ENCODE peak calls at places on chromosomes 7 and 10, in six cellular contexts. One of them, this sample, is unnamed.

GRCh38 chr7:28130277-28130676 is 50.3 kb downstream of the JAZF1 start:
- DNase-seq in IMR-90: peak
- DNase-seq in A549: no peak
- DNase-seq in uterus: peak
- DNase-seq in ovary: no peak
- DNase-seq in erythroblast: no peak
- DNase-seq in this sample: no peak

GRCh38 chr10:22630229-22631174 is 83.9 kb downstream of the PIP4K2A start:
- DNase-seq in IMR-90: peak
- DNase-seq in A549: no peak
- DNase-seq in uterus: no peak
- DNase-seq in ovary: no peak
- DNase-seq in erythroblast: peak
- DNase-seq in this sample: no peak

GRCh38 chr7:19674266-19674960 is 34.4 kb downstream of the POLR1F start:
- DNase-seq in IMR-90: no peak
- DNase-seq in A549: no peak
- DNase-seq in uterus: no peak
- DNase-seq in ovary: no peak
- DNase-seq in erythroblast: no peak
- DNase-seq in this sample: no peak

GRCh38 chr7:71925663-71926062 is 486.5 kb downstream of the CALN1 start:
- DNase-seq in IMR-90: no peak
- DNase-seq in A549: no peak
- DNase-seq in uterus: no peak
- DNase-seq in ovary: no peak
- DNase-seq in erythroblast: no peak
- DNase-seq in this sample: no peak

GRCh38 chr10:102268333-102268999 is 23.1 kb downstream of the GBF1 start:
- DNase-seq in IMR-90: peak
- DNase-seq in A549: no peak
- DNase-seq in uterus: no peak
- DNase-seq in ovary: no peak
- DNase-seq in erythroblast: peak
- DNase-seq in this sample: no peak

GRCh38 chr7:26619348-26619747 is 245.0 kb downstream of the SKAP2 start:
- DNase-seq in IMR-90: no peak
- DNase-seq in A549: no peak
- DNase-seq in uterus: no peak
- DNase-seq in ovary: no peak
- DNase-seq in erythroblast: no peak
- DNase-seq in this sample: no peak

GRCh38 chr10:124916098-124916584 is 25.8 kb upstream of the ZRANB1 start:
- DNase-seq in IMR-90: peak
- DNase-seq in A549: peak
- DNase-seq in uterus: no peak
- DNase-seq in ovary: no peak
- DNase-seq in erythroblast: peak
- DNase-seq in this sample: no peak

GRCh38 chr7:157612664-157613561 is 276.1 kb downstream of the DNAJB6 start:
- DNase-seq in IMR-90: no peak
- DNase-seq in A549: no peak
- DNase-seq in uterus: no peak
- DNase-seq in ovary: peak
- DNase-seq in erythroblast: no peak
- DNase-seq in this sample: no peak

GRCh38 chr7:86991844-86992243 is 67.6 kb downstream of the ELAPOR2 start:
- DNase-seq in IMR-90: no peak
- DNase-seq in A549: no peak
- DNase-seq in uterus: no peak
- DNase-seq in ovary: no peak
- DNase-seq in erythroblast: no peak
- DNase-seq in this sample: no peak

GRCh38 chr7:128188396-128189230 is 52.5 kb upstream of the LEP start:
- DNase-seq in IMR-90: no peak
- DNase-seq in A549: no peak
- DNase-seq in uterus: peak
- DNase-seq in ovary: no peak
- DNase-seq in erythroblast: no peak
- DNase-seq in this sample: no peak

GRCh38 chr10:93254180-93254847 is 180.6 kb downstream of the CYP26A1 start:
- DNase-seq in IMR-90: no peak
- DNase-seq in A549: no peak
- DNase-seq in uterus: no peak
- DNase-seq in ovary: no peak
- DNase-seq in erythroblast: no peak
- DNase-seq in this sample: no peak

GRCh38 chr10:30185916-30186315 is 126.5 kb upstream of the JCAD start:
- DNase-seq in IMR-90: peak
- DNase-seq in A549: no peak
- DNase-seq in uterus: no peak
- DNase-seq in ovary: no peak
- DNase-seq in erythroblast: no peak
- DNase-seq in this sample: peak

GRCh38 chr7:22052221-22052639 is 106.5 kb upstream of the CDCA7L start:
- DNase-seq in IMR-90: no peak
- DNase-seq in A549: no peak
- DNase-seq in uterus: no peak
- DNase-seq in ovary: no peak
- DNase-seq in erythroblast: no peak
- DNase-seq in this sample: no peak

GRCh38 chr10:94092848-94093247 is 99.1 kb downstream of the PLCE1 start:
- DNase-seq in IMR-90: peak
- DNase-seq in A549: no peak
- DNase-seq in uterus: peak
- DNase-seq in ovary: no peak
- DNase-seq in erythroblast: no peak
- DNase-seq in this sample: no peak

GRCh38 chr10:101066146-101066889 is 4.5 kb downstream of the KAZALD1 start:
- DNase-seq in IMR-90: peak
- DNase-seq in A549: peak
- DNase-seq in uterus: peak
- DNase-seq in ovary: peak
- DNase-seq in erythroblast: peak
- DNase-seq in this sample: peak

GRCh38 chr10:43111101-43111500 is 27.1 kb upstream of the CSGALNACT2 start:
- DNase-seq in IMR-90: no peak
- DNase-seq in A549: no peak
- DNase-seq in uterus: no peak
- DNase-seq in ovary: no peak
- DNase-seq in erythroblast: no peak
- DNase-seq in this sample: no peak

GRCh38 chr10:128124813-128125403 is 1.3 kb downstream of the MKI67 start:
- DNase-seq in IMR-90: no peak
- DNase-seq in A549: peak
- DNase-seq in uterus: no peak
- DNase-seq in ovary: no peak
- DNase-seq in erythroblast: peak
- DNase-seq in this sample: no peak

GRCh38 chr10:132713421-132714095 is 72.4 kb downstream of the NKX6-2 start:
- DNase-seq in IMR-90: no peak
- DNase-seq in A549: no peak
- DNase-seq in uterus: no peak
- DNase-seq in ovary: no peak
- DNase-seq in erythroblast: no peak
- DNase-seq in this sample: no peak

GRCh38 chr10:125375210-125375609 is 214.8 kb upstream of the CTBP2 start:
- DNase-seq in IMR-90: peak
- DNase-seq in A549: no peak
- DNase-seq in uterus: no peak
- DNase-seq in ovary: no peak
- DNase-seq in erythroblast: peak
- DNase-seq in this sample: no peak

GRCh38 chr10:58424176-58424575 is 39.0 kb downstream of the TFAM start:
- DNase-seq in IMR-90: peak
- DNase-seq in A549: no peak
- DNase-seq in uterus: no peak
- DNase-seq in ovary: no peak
- DNase-seq in erythroblast: no peak
- DNase-seq in this sample: no peak

GRCh38 chr7:102132209-102132752 is 154.4 kb upstream of the SH2B2 start:
- DNase-seq in IMR-90: no peak
- DNase-seq in A549: no peak
- DNase-seq in uterus: no peak
- DNase-seq in ovary: no peak
- DNase-seq in erythroblast: no peak
- DNase-seq in this sample: no peak

GRCh38 chr10:58712982-58713381 is 200.3 kb downstream of the BICC1 start:
- DNase-seq in IMR-90: no peak
- DNase-seq in A549: no peak
- DNase-seq in uterus: no peak
- DNase-seq in ovary: no peak
- DNase-seq in erythroblast: no peak
- DNase-seq in this sample: no peak

GRCh38 chr7:154928136-154929005 is 74.6 kb downstream of the PAXIP1 start:
- DNase-seq in IMR-90: peak
- DNase-seq in A549: peak
- DNase-seq in uterus: peak
- DNase-seq in ovary: peak
- DNase-seq in erythroblast: peak
- DNase-seq in this sample: peak

GRCh38 chr10:8048281-8049008 is 6.0 kb upstream of the GATA3 start:
- DNase-seq in IMR-90: no peak
- DNase-seq in A549: no peak
- DNase-seq in uterus: no peak
- DNase-seq in ovary: no peak
- DNase-seq in erythroblast: no peak
- DNase-seq in this sample: no peak

GRCh38 chr7:17139081-17139480 is 159.4 kb upstream of the AHR start:
- DNase-seq in IMR-90: no peak
- DNase-seq in A549: no peak
- DNase-seq in uterus: no peak
- DNase-seq in ovary: no peak
- DNase-seq in erythroblast: no peak
- DNase-seq in this sample: no peak

GRCh38 chr10:47048533-47048905 is 137.3 kb downstream of the PTPN20 start:
- DNase-seq in IMR-90: no peak
- DNase-seq in A549: no peak
- DNase-seq in uterus: no peak
- DNase-seq in ovary: no peak
- DNase-seq in erythroblast: no peak
- DNase-seq in this sample: no peak

GRCh38 chr10:29200280-29200679 is 88.6 kb upstream of the LYZL1 start:
- DNase-seq in IMR-90: peak
- DNase-seq in A549: no peak
- DNase-seq in uterus: no peak
- DNase-seq in ovary: no peak
- DNase-seq in erythroblast: no peak
- DNase-seq in this sample: no peak

GRCh38 chr7:72336382-72336886 is 75.7 kb downstream of the CALN1 start:
- DNase-seq in IMR-90: no peak
- DNase-seq in A549: no peak
- DNase-seq in uterus: no peak
- DNase-seq in ovary: no peak
- DNase-seq in erythroblast: no peak
- DNase-seq in this sample: no peak

GRCh38 chr7:66894463-66895080 is 26.5 kb upstream of the TMEM248 start:
- DNase-seq in IMR-90: peak
- DNase-seq in A549: no peak
- DNase-seq in uterus: no peak
- DNase-seq in ovary: no peak
- DNase-seq in erythroblast: peak
- DNase-seq in this sample: peak

GRCh38 chr7:91940171-91940570 is 491 bp upstream of the AKAP9 start:
- DNase-seq in IMR-90: no peak
- DNase-seq in A549: peak
- DNase-seq in uterus: peak
- DNase-seq in ovary: peak
- DNase-seq in erythroblast: peak
- DNase-seq in this sample: no peak
- TF ChIP-seq POLR2A in IMR-90: no peak
- TF ChIP-seq POLR2A in A549: no peak
- TF ChIP-seq POLR2A in uterus: no peak
- TF ChIP-seq POLR2A in ovary: no peak
- TF ChIP-seq POLR2A in erythroblast: no peak
- TF ChIP-seq POLR2A in this sample: no peak

GRCh38 chr7:100093498-100093897 is 4.7 kb downstream of the COPS6 start:
- DNase-seq in IMR-90: no peak
- DNase-seq in A549: no peak
- DNase-seq in uterus: no peak
- DNase-seq in ovary: no peak
- DNase-seq in erythroblast: no peak
- DNase-seq in this sample: no peak

GRCh38 chr7:100091411-100092181 is 2.8 kb downstream of the COPS6 start:
- DNase-seq in IMR-90: peak
- DNase-seq in A549: no peak
- DNase-seq in uterus: no peak
- DNase-seq in ovary: no peak
- DNase-seq in erythroblast: peak
- DNase-seq in this sample: no peak

GRCh38 chr7:100093925-100094486 is 5.2 kb downstream of the COPS6 start:
- DNase-seq in IMR-90: no peak
- DNase-seq in A549: no peak
- DNase-seq in uterus: no peak
- DNase-seq in ovary: no peak
- DNase-seq in erythroblast: no peak
- DNase-seq in this sample: no peak

GRCh38 chr7:100095289-100095688 is 5.9 kb downstream of the MCM7 start:
- DNase-seq in IMR-90: no peak
- DNase-seq in A549: no peak
- DNase-seq in uterus: no peak
- DNase-seq in ovary: no peak
- DNase-seq in erythroblast: no peak
- DNase-seq in this sample: no peak

GRCh38 chr7:100093054-100093453 is 4.3 kb downstream of the COPS6 start:
- DNase-seq in IMR-90: no peak
- DNase-seq in A549: no peak
- DNase-seq in uterus: no peak
- DNase-seq in ovary: no peak
- DNase-seq in erythroblast: no peak
- DNase-seq in this sample: no peak
- TF ChIP-seq POLR2A in IMR-90: no peak
- TF ChIP-seq POLR2A in A549: no peak
- TF ChIP-seq POLR2A in uterus: no peak
- TF ChIP-seq POLR2A in ovary: no peak
- TF ChIP-seq POLR2A in erythroblast: no peak
- TF ChIP-seq POLR2A in this sample: no peak

GRCh38 chr7:132656846-132657776 is 80.8 kb upstream of the PLXNA4 start:
- DNase-seq in IMR-90: peak
- DNase-seq in A549: peak
- DNase-seq in uterus: no peak
- DNase-seq in ovary: no peak
- DNase-seq in erythroblast: peak
- DNase-seq in this sample: peak
- TF ChIP-seq POLR2A in IMR-90: no peak
- TF ChIP-seq POLR2A in A549: no peak
- TF ChIP-seq POLR2A in uterus: no peak
- TF ChIP-seq POLR2A in ovary: no peak
- TF ChIP-seq POLR2A in erythroblast: no peak
- TF ChIP-seq POLR2A in this sample: no peak

DNA sequence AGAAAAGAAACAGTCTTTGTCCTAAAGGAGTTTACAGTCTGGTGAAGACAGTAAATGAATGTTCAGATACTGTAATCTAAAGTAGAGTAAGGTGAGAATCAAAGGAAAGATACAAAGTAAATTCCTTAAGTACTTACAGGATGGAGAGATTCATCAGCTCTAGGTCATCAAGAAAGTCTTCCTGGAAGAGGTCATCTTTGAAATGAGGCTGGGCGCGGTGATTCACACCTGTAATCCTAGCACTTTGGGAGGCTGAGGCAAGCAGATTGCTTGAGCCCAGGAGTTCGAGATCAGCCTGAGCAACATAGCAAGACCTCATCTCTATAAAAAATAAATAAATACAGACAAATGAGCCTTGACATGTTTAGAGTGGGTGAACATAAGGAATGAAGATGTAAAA is 18.3 kb downstream of the FHIP2A start:
- DNase-seq in IMR-90: no peak
- DNase-seq in A549: no peak
- DNase-seq in uterus: no peak
- DNase-seq in ovary: no peak
- DNase-seq in erythroblast: no peak
- DNase-seq in this sample: no peak
- TF ChIP-seq POLR2A in IMR-90: no peak
- TF ChIP-seq POLR2A in A549: no peak
- TF ChIP-seq POLR2A in uterus: no peak
- TF ChIP-seq POLR2A in ovary: no peak
- TF ChIP-seq POLR2A in erythroblast: no peak
- TF ChIP-seq POLR2A in this sample: no peak

This sample was measured in H54.